ENCODE peak calls at places on chromosomes 3 and 15, in five cellular contexts. One of them, this sample, is unnamed.

GRCh38 chr15:38996111-38996541 is 431.5 kb upstream of the RASGRP1 start:
- DNase-seq in sigmoid colon: no peak
- DNase-seq in ovary: no peak
- DNase-seq in esophagus squamous epithelium: no peak
- DNase-seq in heart left ventricle: no peak
- DNase-seq in this sample: no peak

GRCh38 chr3:20060924-20061323 is 20.7 kb downstream of the KAT2B start:
- DNase-seq in sigmoid colon: no peak
- DNase-seq in ovary: no peak
- DNase-seq in esophagus squamous epithelium: no peak
- DNase-seq in heart left ventricle: no peak
- DNase-seq in this sample: no peak

GRCh38 chr15:64515196-64515595 is 54.8 kb downstream of the ZNF609 start:
- DNase-seq in sigmoid colon: no peak
- DNase-seq in ovary: no peak
- DNase-seq in esophagus squamous epithelium: no peak
- DNase-seq in heart left ventricle: no peak
- DNase-seq in this sample: no peak

GRCh38 chr15:90232941-90233700 is 620 bp downstream of the CIB1 start:
- DNase-seq in sigmoid colon: peak
- DNase-seq in ovary: no peak
- DNase-seq in esophagus squamous epithelium: peak
- DNase-seq in heart left ventricle: peak
- DNase-seq in this sample: no peak

GRCh38 chr3:100020876-100021644 is 93.2 kb downstream of the FILIP1L start:
- DNase-seq in sigmoid colon: no peak
- DNase-seq in ovary: peak
- DNase-seq in esophagus squamous epithelium: no peak
- DNase-seq in heart left ventricle: no peak
- DNase-seq in this sample: no peak

GRCh38 chr3:73419179-73419803 is 205.4 kb downstream of the PDZRN3 start:
- DNase-seq in sigmoid colon: no peak
- DNase-seq in ovary: no peak
- DNase-seq in esophagus squamous epithelium: no peak
- DNase-seq in heart left ventricle: no peak
- DNase-seq in this sample: no peak

GRCh38 chr3:46921871-46922271 is 44.4 kb downstream of the PTH1R start:
- DNase-seq in sigmoid colon: peak
- DNase-seq in ovary: no peak
- DNase-seq in esophagus squamous epithelium: no peak
- DNase-seq in heart left ventricle: no peak
- DNase-seq in this sample: no peak

GRCh38 chr3:102536479-102536878 is 101.7 kb downstream of the ZPLD1 start:
- DNase-seq in sigmoid colon: no peak
- DNase-seq in ovary: no peak
- DNase-seq in esophagus squamous epithelium: no peak
- DNase-seq in heart left ventricle: no peak
- DNase-seq in this sample: no peak

GRCh38 chr3:157282261-157283191 is 122.6 kb upstream of the CCNL1 start:
- DNase-seq in sigmoid colon: peak
- DNase-seq in ovary: no peak
- DNase-seq in esophagus squamous epithelium: no peak
- DNase-seq in heart left ventricle: peak
- DNase-seq in this sample: peak

GRCh38 chr3:46987485-46988401 is 8.3 kb downstream of the NBEAL2 start:
- DNase-seq in sigmoid colon: no peak
- DNase-seq in ovary: no peak
- DNase-seq in esophagus squamous epithelium: peak
- DNase-seq in heart left ventricle: peak
- DNase-seq in this sample: peak

GRCh38 chr3:149419816-149420215 is 42.4 kb upstream of the TM4SF1 start:
- DNase-seq in sigmoid colon: no peak
- DNase-seq in ovary: no peak
- DNase-seq in esophagus squamous epithelium: no peak
- DNase-seq in heart left ventricle: no peak
- DNase-seq in this sample: no peak

GRCh38 chr3:188268336-188268735 is 114.4 kb downstream of the LPP start:
- DNase-seq in sigmoid colon: no peak
- DNase-seq in ovary: no peak
- DNase-seq in esophagus squamous epithelium: no peak
- DNase-seq in heart left ventricle: no peak
- DNase-seq in this sample: no peak

GRCh38 chr15:65184305-65184943 is 718 bp downstream of the CLPX start:
- DNase-seq in sigmoid colon: peak
- DNase-seq in ovary: peak
- DNase-seq in esophagus squamous epithelium: no peak
- DNase-seq in heart left ventricle: peak
- DNase-seq in this sample: peak

GRCh38 chr3:128548426-128549282 is 55.7 kb upstream of the GATA2 start:
- DNase-seq in sigmoid colon: no peak
- DNase-seq in ovary: no peak
- DNase-seq in esophagus squamous epithelium: no peak
- DNase-seq in heart left ventricle: no peak
- DNase-seq in this sample: peak

GRCh38 chr3:192422998-192423349 is 304.4 kb downstream of the FGF12 start:
- DNase-seq in sigmoid colon: no peak
- DNase-seq in ovary: no peak
- DNase-seq in esophagus squamous epithelium: no peak
- DNase-seq in heart left ventricle: no peak
- DNase-seq in this sample: no peak

GRCh38 chr3:187794731-187795130 is 49.5 kb upstream of the BCL6 start:
- DNase-seq in sigmoid colon: no peak
- DNase-seq in ovary: no peak
- DNase-seq in esophagus squamous epithelium: no peak
- DNase-seq in heart left ventricle: no peak
- DNase-seq in this sample: no peak

DNA sequence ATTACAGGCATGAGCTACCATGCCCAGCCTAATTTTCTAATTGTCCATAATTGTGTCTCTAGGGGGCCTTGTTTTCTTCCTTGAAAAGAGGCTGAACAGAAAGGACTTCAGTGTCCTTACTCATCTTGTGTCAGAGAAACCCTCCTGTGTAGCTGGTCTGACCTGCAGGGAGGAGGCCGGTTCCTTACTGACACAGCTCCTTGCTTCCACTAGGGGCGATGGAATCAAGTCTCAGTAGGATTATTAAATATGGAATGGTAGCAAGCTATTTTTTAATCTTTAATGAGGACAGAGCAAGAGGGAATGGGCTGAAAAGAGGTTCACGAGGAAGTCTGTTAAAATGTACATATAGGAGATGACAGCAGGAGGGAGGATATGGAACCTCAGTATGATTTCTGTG is 8.6 kb downstream of the LPCAT4 start:
- DNase-seq in sigmoid colon: no peak
- DNase-seq in ovary: no peak
- DNase-seq in esophagus squamous epithelium: no peak
- DNase-seq in heart left ventricle: no peak
- DNase-seq in this sample: no peak
- TF ChIP-seq CTCF in sigmoid colon: no peak
- TF ChIP-seq CTCF in ovary: no peak
- TF ChIP-seq CTCF in esophagus squamous epithelium: no peak
- TF ChIP-seq CTCF in heart left ventricle: no peak
- TF ChIP-seq CTCF in this sample: no peak

DNA sequence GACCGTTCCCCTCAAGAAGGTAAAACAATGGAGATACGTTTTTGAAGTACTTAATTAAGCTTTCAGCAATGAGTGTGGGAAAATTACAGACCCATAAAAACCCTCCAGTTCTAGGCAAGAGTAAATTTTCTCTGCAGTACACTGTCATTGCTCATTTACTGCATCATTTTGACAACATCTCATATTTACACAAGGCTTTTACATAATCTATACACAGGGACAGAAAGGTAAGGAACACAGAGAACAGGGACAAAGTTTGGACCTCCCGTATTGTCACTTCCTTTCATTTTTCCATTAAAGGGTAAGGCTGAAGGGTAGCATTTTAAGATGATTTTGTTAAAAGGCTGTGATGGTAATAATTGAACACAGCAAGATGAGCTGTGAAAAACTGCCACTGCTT is 7.4 kb upstream of the HGD start:
- DNase-seq in sigmoid colon: no peak
- DNase-seq in ovary: no peak
- DNase-seq in esophagus squamous epithelium: no peak
- DNase-seq in heart left ventricle: no peak
- DNase-seq in this sample: no peak
- TF ChIP-seq POLR2A in sigmoid colon: no peak
- TF ChIP-seq POLR2A in ovary: no peak
- TF ChIP-seq POLR2A in esophagus squamous epithelium: no peak
- TF ChIP-seq POLR2A in heart left ventricle: no peak
- TF ChIP-seq POLR2A in this sample: no peak

GRCh38 chr3:124985358-124985757 is 50.8 kb upstream of the MUC13 start:
- DNase-seq in sigmoid colon: no peak
- DNase-seq in ovary: no peak
- DNase-seq in esophagus squamous epithelium: no peak
- DNase-seq in heart left ventricle: peak
- DNase-seq in this sample: no peak

GRCh38 chr3:124982855-124983254 is 48.3 kb upstream of the MUC13 start:
- DNase-seq in sigmoid colon: no peak
- DNase-seq in ovary: no peak
- DNase-seq in esophagus squamous epithelium: no peak
- DNase-seq in heart left ventricle: no peak
- DNase-seq in this sample: no peak

GRCh38 chr3:124984754-124985153 is 50.2 kb upstream of the MUC13 start:
- DNase-seq in sigmoid colon: no peak
- DNase-seq in ovary: no peak
- DNase-seq in esophagus squamous epithelium: no peak
- DNase-seq in heart left ventricle: no peak
- DNase-seq in this sample: no peak

GRCh38 chr3:124981472-124981871 is 46.9 kb upstream of the MUC13 start:
- DNase-seq in sigmoid colon: no peak
- DNase-seq in ovary: no peak
- DNase-seq in esophagus squamous epithelium: no peak
- DNase-seq in heart left ventricle: no peak
- DNase-seq in this sample: no peak

GRCh38 chr3:124986153-124987143 is 51.9 kb upstream of the MUC13 start:
- DNase-seq in sigmoid colon: no peak
- DNase-seq in ovary: no peak
- DNase-seq in esophagus squamous epithelium: no peak
- DNase-seq in heart left ventricle: peak
- DNase-seq in this sample: no peak
- TF ChIP-seq CTCF in sigmoid colon: no peak
- TF ChIP-seq CTCF in ovary: no peak
- TF ChIP-seq CTCF in esophagus squamous epithelium: no peak
- TF ChIP-seq CTCF in heart left ventricle: peak
- TF ChIP-seq CTCF in this sample: no peak

GRCh38 chr15:78565097-78565950 is at the start of gene CHRNA5:
- DNase-seq in sigmoid colon: peak
- DNase-seq in ovary: peak
- DNase-seq in esophagus squamous epithelium: peak
- DNase-seq in heart left ventricle: peak
- DNase-seq in this sample: peak
- TF ChIP-seq POLR2A in sigmoid colon: no peak
- TF ChIP-seq POLR2A in ovary: no peak
- TF ChIP-seq POLR2A in esophagus squamous epithelium: no peak
- TF ChIP-seq POLR2A in heart left ventricle: no peak
- TF ChIP-seq POLR2A in this sample: no peak

GRCh38 chr3:113534365-113534764 is 2.0 kb downstream of the SIDT1 start:
- DNase-seq in sigmoid colon: no peak
- DNase-seq in ovary: no peak
- DNase-seq in esophagus squamous epithelium: no peak
- DNase-seq in heart left ventricle: no peak
- DNase-seq in this sample: no peak

GRCh38 chr3:113533534-113533892 is 1.2 kb downstream of the SIDT1 start:
- DNase-seq in sigmoid colon: no peak
- DNase-seq in ovary: no peak
- DNase-seq in esophagus squamous epithelium: no peak
- DNase-seq in heart left ventricle: no peak
- DNase-seq in this sample: no peak

GRCh38 chr3:113537155-113537554 is 4.8 kb downstream of the SIDT1 start:
- DNase-seq in sigmoid colon: no peak
- DNase-seq in ovary: no peak
- DNase-seq in esophagus squamous epithelium: no peak
- DNase-seq in heart left ventricle: no peak
- DNase-seq in this sample: no peak

GRCh38 chr3:113536627-113537101 is 4.3 kb downstream of the SIDT1 start:
- DNase-seq in sigmoid colon: no peak
- DNase-seq in ovary: no peak
- DNase-seq in esophagus squamous epithelium: no peak
- DNase-seq in heart left ventricle: no peak
- DNase-seq in this sample: no peak

GRCh38 chr3:113535898-113536297 is 3.5 kb downstream of the SIDT1 start:
- DNase-seq in sigmoid colon: no peak
- DNase-seq in ovary: no peak
- DNase-seq in esophagus squamous epithelium: no peak
- DNase-seq in heart left ventricle: no peak
- DNase-seq in this sample: no peak
- TF ChIP-seq CTCF in sigmoid colon: no peak
- TF ChIP-seq CTCF in ovary: no peak
- TF ChIP-seq CTCF in esophagus squamous epithelium: no peak
- TF ChIP-seq CTCF in heart left ventricle: no peak
- TF ChIP-seq CTCF in this sample: no peak